ENCODE peak calls at places on chromosomes 3 and 15, in five cellular contexts. E is SK-N-SH, N is GM12878, I is HCT116, C is K562. Y is an unnamed sample.

GRCh38 chr3:12901631-12902045 is 60.3 kb upstream of the RPL32 start:
- DNase-seq in I (no peak), E (no peak), C (peak; percentile 51), N (no peak), Y (no peak)

GRCh38 chr3:11950576-11950975 is 53.6 kb upstream of the SYN2 start:
- DNase-seq in N (no peak), E (no peak), C (no peak), I (no peak), Y (no peak)

GRCh38 chr15:89341316-89342005 is 6.8 kb upstream of the POLG start:
- DNase-seq in C (no peak), I (no peak), E (no peak), N (no peak), Y (no peak)

GRCh38 chr3:20185364-20185732 is 658 bp downstream of the SGO1 start:
- DNase-seq in N (no peak), C (no peak), E (peak; percentile 26), I (no peak), Y (no peak)

GRCh38 chr3:66411436-66411835 is 89.4 kb downstream of the LRIG1 start:
- DNase-seq in N (no peak), C (peak; percentile 25), E (no peak), I (no peak), Y (no peak)

GRCh38 chr3:61464785-61465184 is 96.6 kb upstream of the PTPRG start:
- DNase-seq in N (no peak), I (no peak), C (no peak), E (no peak), Y (no peak)

GRCh38 chr3:52534281-52535183 is 875 bp upstream of the NT5DC2 start:
- DNase-seq in C (no peak), I (no peak), E (peak; percentile 20), N (no peak), Y (no peak)

GRCh38 chr15:48385031-48385430 is 53.8 kb downstream of the DUT start:
- DNase-seq in C (no peak), E (no peak), I (no peak), N (no peak), Y (no peak)

GRCh38 chr3:66998075-66998898 is at the start of gene KBTBD8:
- DNase-seq in I (peak; percentile 96), N (peak; percentile 96), C (peak; percentile 97), E (peak; percentile 96), Y (peak; percentile 95)

GRCh38 chr3:140863481-140864084 is 78.1 kb upstream of the SLC25A36 start:
- DNase-seq in E (peak; percentile 45), C (peak; percentile 14), I (peak; percentile 45), N (peak; percentile 44), Y (peak; percentile 39)

GRCh38 chr3:95721938-95722337 is 1092.5 kb upstream of the EPHA6 start:
- DNase-seq in E (no peak), C (no peak), N (no peak), I (no peak), Y (no peak)

GRCh38 chr15:71219646-71220045 is 104.4 kb downstream of the THSD4 start:
- DNase-seq in E (no peak), N (no peak), I (no peak), C (no peak), Y (no peak)

GRCh38 chr3:53103566-53104296 is 26.5 kb downstream of the RFT1 start:
- DNase-seq in E (no peak), C (no peak), I (no peak), N (no peak), Y (no peak)

DNA sequence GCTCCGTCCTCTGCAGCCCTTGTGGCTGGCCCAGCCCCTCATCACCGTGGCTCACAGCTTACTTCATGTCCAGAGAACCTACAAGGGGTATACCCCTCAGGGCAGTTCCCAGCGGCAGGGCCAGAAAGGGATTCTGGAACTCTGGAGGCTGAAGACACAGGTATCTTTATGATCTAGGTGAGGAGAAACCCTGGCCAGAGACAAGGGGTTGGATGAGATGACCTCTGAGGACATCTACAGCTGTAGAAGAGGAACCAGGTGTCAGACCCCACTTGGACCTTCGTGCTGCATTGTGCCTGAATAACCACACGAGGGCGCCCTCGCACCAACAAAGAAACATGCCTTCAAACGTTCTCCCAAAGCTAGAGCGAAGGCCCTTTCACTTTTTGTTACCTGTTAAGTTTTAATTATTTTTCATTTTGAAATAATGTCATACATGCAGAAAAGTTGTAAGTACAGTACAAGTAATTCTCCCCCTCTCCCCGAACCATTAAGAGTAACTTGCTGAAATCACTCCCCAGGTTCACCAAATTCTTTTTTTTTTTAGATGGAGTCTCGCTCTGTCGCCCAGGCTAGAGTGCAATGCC is 118.7 kb upstream of the SMAD3 start:
- DNase-seq in E (peak; percentile 79), I (peak; percentile 49), N (peak; percentile 39), C (peak; percentile 80), Y (peak; percentile 71)
- TF ChIP-seq SIN3A in E (no peak), I (no peak), N (no peak), C (no peak), Y (no peak)

GRCh38 chr15:101612676-101613075 is 39.5 kb downstream of the TM2D3 start:
- DNase-seq in E (no peak), N (no peak), C (no peak), I (no peak), Y (no peak)

GRCh38 chr15:101610628-101611000 is 41.6 kb downstream of the TM2D3 start:
- DNase-seq in C (no peak), N (no peak), I (no peak), E (no peak), Y (no peak)

GRCh38 chr15:101613130-101614000 is 38.8 kb downstream of the TM2D3 start:
- DNase-seq in N (no peak), E (peak; percentile 80), C (no peak), I (no peak), Y (no peak)

GRCh38 chr15:101611007-101611406 is 41.2 kb downstream of the TM2D3 start:
- DNase-seq in E (no peak), I (no peak), N (no peak), C (no peak), Y (no peak)

GRCh38 chr15:101611580-101612299 is 40.4 kb downstream of the TM2D3 start:
- DNase-seq in N (no peak), E (peak; percentile 37), I (no peak), C (no peak), Y (no peak)
- H3K4me3 ChIP-seq in N (no peak overlapping the region), E (no peak overlapping the region), I (no peak overlapping the region), C (no peak overlapping the region), Y (no peak overlapping the region)

GRCh38 chr3:170471149-170471548 is 52.5 kb downstream of the CLDN11 start:
- DNase-seq in N (no peak), I (no peak), C (no peak), E (no peak), Y (no peak)

GRCh38 chr3:170467007-170467406 is 48.3 kb downstream of the CLDN11 start:
- DNase-seq in N (no peak), E (no peak), I (no peak), C (no peak), Y (no peak)

GRCh38 chr3:170467560-170467959 is 48.9 kb downstream of the CLDN11 start:
- DNase-seq in E (no peak), C (no peak), I (no peak), N (no peak), Y (no peak)

GRCh38 chr3:170470063-170471006 is 51.7 kb downstream of the CLDN11 start:
- DNase-seq in E (no peak), I (no peak), N (no peak), C (no peak), Y (no peak)

GRCh38 chr3:170469151-170470062 is 50.7 kb downstream of the CLDN11 start:
- DNase-seq in I (no peak), N (no peak), C (no peak), E (peak; percentile 41), Y (no peak)
- TF ChIP-seq REST in I (no peak), N (no peak), C (no peak), E (no peak), Y (no peak)

GRCh38 chr3:16335364-16335763 is 70.4 kb downstream of the OXNAD1 start:
- DNase-seq in N (no peak), I (no peak), E (no peak), C (no peak), Y (no peak)

GRCh38 chr3:16336876-16337275 is 71.9 kb downstream of the OXNAD1 start:
- DNase-seq in C (no peak), E (no peak), N (no peak), I (no peak), Y (no peak)

GRCh38 chr3:16338124-16338523 is 73.1 kb downstream of the OXNAD1 start:
- DNase-seq in E (no peak), N (peak; percentile 20), I (no peak), C (no peak), Y (no peak)

GRCh38 chr3:16335772-16336621 is 71.0 kb downstream of the OXNAD1 start:
- DNase-seq in N (no peak), E (no peak), I (no peak), C (no peak), Y (no peak)

DNA sequence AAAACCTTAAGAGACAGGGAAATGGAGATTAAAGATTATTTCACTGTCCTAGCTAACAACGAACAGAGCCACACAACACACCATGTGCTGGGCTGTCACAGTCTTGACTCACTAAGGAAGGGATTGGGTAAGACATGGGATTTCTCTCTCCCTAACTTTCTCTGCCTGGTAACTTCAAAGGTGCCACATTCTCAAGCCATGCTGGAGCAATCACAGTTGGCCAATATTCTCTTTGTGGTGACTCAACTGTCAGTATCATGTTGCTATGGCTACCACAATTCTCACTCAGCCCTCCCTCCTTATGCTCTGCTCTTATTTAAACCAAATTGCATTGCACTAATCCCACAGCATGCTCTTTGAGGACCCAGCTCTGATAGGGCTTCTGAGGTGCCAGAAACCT is 74.0 kb downstream of the OXNAD1 start:
- DNase-seq in C (no peak), N (no peak), I (no peak), E (no peak), Y (no peak)
- TF ChIP-seq SIN3A in C (no peak), N (no peak), I (no peak), E (peak; percentile 40), Y (no peak)

DNA sequence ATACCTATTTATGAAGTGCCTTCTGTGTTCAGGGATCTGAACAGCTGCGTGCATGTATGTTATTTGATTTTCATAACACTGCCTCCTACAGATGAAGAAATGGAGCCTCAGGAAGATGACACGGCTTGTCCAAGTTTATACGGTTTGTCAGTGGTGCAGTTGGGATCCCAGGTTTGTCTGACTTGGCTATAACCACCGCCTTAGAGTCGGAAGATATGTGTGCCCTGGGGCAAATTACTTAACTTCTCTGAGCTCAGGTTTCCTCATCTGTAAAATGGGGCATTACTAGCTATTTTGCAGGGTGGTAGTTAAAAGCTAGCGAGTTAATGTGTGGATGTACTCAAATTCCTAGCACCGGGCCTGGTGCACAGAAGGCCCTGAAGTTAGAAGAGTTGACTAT is 54.1 kb upstream of the ANP32A start:
- DNase-seq in I (no peak), E (no peak), N (no peak), C (no peak), Y (no peak)
- H3K4me3 ChIP-seq in I (no peak overlapping the region), E (no peak overlapping the region), N (no peak overlapping the region), C (no peak overlapping the region), Y (no peak overlapping the region)